ENCODE peak calls at places on chromosomes 6 and 20, in nine cellular contexts. Z is lung, T is astrocyte of the spinal cord, G is fibroblast of mammary gland, C is HCT116, L is HFF-Myc, U is psoas muscle, B is bronchial epithelial cell, H is tibial nerve. P is an unnamed sample.

GRCh38 chr6:48389146-48390043 is 278.4 kb upstream of the PTCHD4 start:
- DNase-seq in U (no peak), C (no peak), H (no peak), Z (no peak), T (no peak), L (no peak), G (no peak), B (no peak), P (no peak)

GRCh38 chr20:44309763-44310663 is 989 bp downstream of the FITM2 start:
- DNase-seq in L (no peak), C (no peak), T (peak; percentile 39), B (peak; percentile 9), H (peak; percentile 38), U (peak; percentile 70), G (peak; percentile 87), Z (no peak), P (no peak)

GRCh38 chr20:2652724-2653510 is 485 bp downstream of the NOP56 start:
- DNase-seq in B (peak; percentile 8), L (no peak), U (no peak), Z (no peak), H (peak; percentile 12), G (no peak), T (peak; percentile 22), C (no peak), P (no peak)

GRCh38 chr6:51885957-51886356 is 201.5 kb downstream of the PKHD1 start:
- DNase-seq in H (no peak), G (no peak), B (no peak), T (no peak), L (no peak), U (no peak), C (no peak), Z (no peak), P (no peak)

GRCh38 chr6:104182811-104183210 is 676.9 kb downstream of the HACE1 start:
- DNase-seq in L (no peak), C (no peak), Z (no peak), U (no peak), H (no peak), T (peak; percentile 55), G (peak; percentile 76), B (peak; percentile 56), P (no peak)

GRCh38 chr6:53347250-53347920 is 1.4 kb downstream of the ELOVL5 start:
- DNase-seq in G (peak; percentile 41), L (no peak), Z (no peak), U (no peak), H (no peak), T (peak; percentile 45), B (peak; percentile 47), C (no peak), P (no peak)

GRCh38 chr20:13873814-13874213 is 89.0 kb downstream of the NDUFAF5 start:
- DNase-seq in B (no peak), T (no peak), L (no peak), H (no peak), C (no peak), Z (no peak), G (no peak), U (no peak), P (no peak)

GRCh38 chr20:13220857-13221297 is at the start of gene ISM1:
- DNase-seq in C (no peak), T (peak; percentile 7), B (no peak), G (no peak), L (no peak), H (no peak), U (peak; percentile 56), Z (no peak), P (no peak)

DNA sequence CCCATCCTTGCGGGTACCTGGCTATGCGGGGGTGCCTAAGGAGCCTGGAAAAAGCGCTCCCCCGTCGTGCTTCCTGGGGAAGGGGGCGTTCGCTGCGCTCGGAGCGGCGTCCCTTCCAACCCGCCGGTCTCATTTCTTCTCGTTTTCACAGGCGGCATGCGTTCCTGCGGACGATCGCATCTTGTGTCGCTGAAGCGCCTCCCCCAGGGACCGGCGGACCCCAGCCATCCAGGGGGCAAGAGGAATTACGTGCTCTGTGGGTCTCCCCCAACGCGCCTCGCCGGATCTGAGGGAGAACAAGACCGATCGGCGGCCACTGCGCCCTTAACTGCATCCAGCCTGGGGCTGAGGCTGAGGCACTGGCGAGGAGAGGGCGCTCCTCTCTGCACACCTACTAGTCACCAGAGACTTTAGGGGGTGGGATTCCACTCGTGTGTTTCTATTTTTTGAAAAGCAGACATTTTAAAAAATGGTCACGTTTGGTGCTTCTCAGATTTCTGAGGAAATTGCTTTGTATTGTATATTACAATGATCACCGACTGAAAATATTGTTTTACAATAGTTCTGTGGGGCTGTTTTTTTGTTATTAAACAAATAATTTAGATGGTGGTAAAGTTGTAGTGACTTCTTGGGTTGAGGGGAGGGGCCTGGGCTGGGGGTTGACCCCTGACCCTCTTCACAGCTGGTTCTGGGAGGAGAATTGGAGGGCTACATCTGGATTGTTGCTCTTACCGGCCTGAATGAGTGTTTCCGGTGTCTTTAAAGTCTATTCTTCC is 1.0 kb downstream of the ID1 start:
- DNase-seq in T (no peak), U (peak; percentile 56), C (no peak), B (no peak), Z (peak; percentile 38), H (no peak), L (no peak), G (no peak), P (no peak)
- TF ChIP-seq CTCF in T (no peak), U (no peak), C (no peak), B (peak; percentile 1), Z (no peak), H (no peak), L (no peak), G (no peak), P (no peak)

DNA sequence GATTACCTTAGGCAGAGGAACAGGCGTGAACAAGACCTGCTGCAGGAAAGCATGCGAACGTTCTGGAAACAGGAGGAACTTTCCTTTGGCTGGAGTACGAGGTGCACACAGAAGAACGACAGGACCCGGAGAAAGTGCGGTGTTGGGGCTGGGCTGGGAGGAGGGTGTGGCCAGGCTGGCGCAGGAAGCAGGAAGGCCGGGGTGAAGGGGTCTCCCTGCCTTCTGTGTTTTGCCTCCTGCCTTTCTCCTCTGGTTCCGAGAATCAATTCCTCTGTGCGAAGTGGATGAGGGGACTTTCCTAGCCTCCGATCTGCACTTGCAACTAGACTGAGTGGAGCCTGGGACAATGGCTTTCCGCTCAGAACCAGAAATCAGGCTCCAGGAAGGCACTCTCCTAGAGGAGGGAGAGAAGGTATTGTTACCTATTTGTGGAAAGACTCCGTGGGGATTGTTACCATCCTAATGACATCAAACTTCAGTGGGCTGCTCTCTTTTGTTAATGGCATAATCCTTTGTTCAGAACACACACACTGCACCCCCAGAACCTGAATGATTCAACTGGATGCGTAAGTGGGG is 22.9 kb upstream of the PLEKHG1 start:
- DNase-seq in T (no peak), Z (no peak), C (no peak), B (no peak), H (no peak), L (no peak), G (no peak), U (no peak), P (no peak)
- TF ChIP-seq CTCF in T (no peak), Z (no peak), C (no peak), B (no peak), H (no peak), L (no peak), G (no peak), U (no peak), P (no peak)

DNA sequence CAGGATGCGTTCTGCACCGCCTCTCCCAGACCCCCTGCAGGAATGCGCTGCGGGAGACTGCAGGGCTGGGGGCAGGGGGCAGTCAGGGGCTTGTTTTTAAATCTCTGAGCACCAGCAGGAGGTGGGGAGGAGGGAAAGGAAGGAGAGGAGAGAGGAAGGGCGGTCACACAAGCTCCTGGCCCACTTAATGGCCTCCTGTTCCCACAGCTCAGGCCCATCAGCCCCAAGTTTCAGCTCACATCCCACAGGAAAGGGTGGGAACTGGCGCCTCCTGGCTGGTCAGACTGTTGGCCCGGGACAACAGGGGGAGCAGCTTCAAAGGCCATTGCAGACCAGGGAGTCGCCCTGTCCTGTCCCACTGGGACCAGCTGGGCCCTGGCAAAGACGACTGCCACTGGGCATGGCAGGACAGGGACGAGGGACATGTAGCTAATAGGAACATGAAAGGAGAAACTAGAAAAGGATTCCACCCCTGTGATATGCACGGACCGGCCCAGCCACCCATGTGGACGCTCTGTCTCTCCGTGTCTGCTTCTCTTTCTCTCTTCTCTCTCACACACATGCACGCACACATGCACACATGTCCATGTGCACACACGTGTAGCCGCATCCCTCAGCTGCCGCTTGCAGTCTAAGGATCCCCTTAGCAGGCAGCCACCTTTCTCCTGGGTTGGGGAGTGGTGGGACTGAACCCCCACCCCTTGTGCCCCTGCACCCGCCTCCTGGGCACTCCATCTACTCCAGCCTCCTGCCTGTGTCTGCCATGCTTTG is 34.6 kb downstream of the TFEB start:
- DNase-seq in C (no peak), U (no peak), B (no peak), H (no peak), Z (no peak), G (no peak), L (no peak), T (peak; percentile 52), P (no peak)
- TF ChIP-seq CTCF in C (no peak), U (no peak), B (no peak), H (no peak), Z (no peak), G (no peak), L (no peak), T (peak; percentile 7), P (no peak)

GRCh38 chr20:57189713-57190112 is 76.7 kb downstream of the BMP7 start:
- DNase-seq in T (no peak), Z (no peak), U (no peak), C (no peak), B (no peak), H (no peak), L (no peak), G (no peak), P (no peak)

GRCh38 chr20:57193094-57193493 is 73.3 kb downstream of the BMP7 start:
- DNase-seq in U (peak; percentile 18), H (no peak), C (no peak), T (no peak), Z (no peak), G (no peak), L (no peak), B (no peak), P (no peak)

GRCh38 chr20:57188576-57189079 is 77.8 kb downstream of the BMP7 start:
- DNase-seq in C (no peak), L (no peak), Z (no peak), B (no peak), U (peak; percentile 8), T (no peak), H (no peak), G (no peak), P (no peak)

GRCh38 chr20:57192311-57192710 is 74.1 kb downstream of the BMP7 start:
- DNase-seq in C (no peak), T (no peak), L (no peak), B (no peak), G (no peak), H (no peak), Z (no peak), U (peak; percentile 11), P (no peak)

DNA sequence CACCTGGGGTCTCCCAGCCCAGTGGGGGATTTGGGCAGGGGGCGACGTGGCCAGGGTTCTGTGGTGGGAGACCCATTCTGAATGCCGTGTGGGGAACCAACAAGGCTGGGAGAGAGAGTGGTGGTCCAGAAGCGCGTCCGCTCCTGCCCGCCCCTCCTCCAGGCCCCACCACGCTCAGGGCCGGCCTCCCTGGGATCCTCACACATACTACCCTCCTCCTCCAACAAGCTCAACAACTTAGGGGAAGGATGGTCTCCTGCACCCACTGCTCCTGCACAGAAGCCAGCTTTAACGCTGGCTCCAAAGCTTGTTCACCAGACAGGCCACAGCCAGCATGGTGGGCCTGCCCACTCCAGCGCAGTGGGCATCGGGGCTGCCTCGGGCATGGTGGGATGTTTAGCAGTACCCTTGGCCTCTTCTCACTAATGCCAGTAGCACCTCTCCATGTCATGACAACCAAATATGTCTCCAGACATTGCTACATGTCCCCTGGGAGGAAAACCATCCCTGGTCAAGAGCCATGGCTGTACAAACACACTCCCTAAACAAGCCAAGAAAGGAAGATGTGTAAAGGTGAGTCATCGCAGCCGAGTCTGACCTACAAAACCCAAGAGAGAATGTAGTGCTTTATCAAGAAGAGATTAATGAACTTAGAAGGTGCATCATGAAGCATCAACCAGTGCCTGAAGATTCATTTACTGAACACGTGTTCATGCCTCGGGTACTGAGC is 75.7 kb downstream of the BMP7 start:
- DNase-seq in L (no peak), C (no peak), G (peak; percentile 46), U (peak; percentile 19), B (peak; percentile 26), T (no peak), Z (no peak), H (no peak), P (no peak)
- TF ChIP-seq CTCF in L (no peak), C (no peak), G (no peak), U (no peak), B (no peak), T (no peak), Z (no peak), H (no peak), P (no peak)